ENCODE peak calls at places on chromosomes 1 and 21, in eight cellular contexts. P, A, O, E, Q, Z, X and Y are unnamed samples.

GRCh38 chr1:205244383-205244782 is 16.6 kb downstream of the TMCC2 start:
- DNase-seq in P (no peak), X (no peak), O (no peak), A (no peak), Z (no peak), E (no peak), Q (no peak), Y (no peak)

GRCh38 chr1:243902100-243902499 is 52.1 kb upstream of the AKT3 start:
- DNase-seq in E (no peak), P (no peak), X (peak), Q (no peak), O (no peak), A (no peak), Z (no peak), Y (no peak)

GRCh38 chr1:220880726-220881506 is 1.7 kb downstream of the HLX start:
- DNase-seq in O (peak), X (peak), Z (no peak), A (peak), E (peak), P (peak), Q (peak), Y (no peak)

GRCh38 chr1:79460773-79461436 is 454.4 kb upstream of the ADGRL4 start:
- DNase-seq in E (no peak), X (no peak), O (no peak), P (no peak), Q (no peak), Z (no peak), A (no peak), Y (peak)

GRCh38 chr1:3633344-3634058 is 8.7 kb downstream of the TPRG1L start:
- DNase-seq in P (no peak), Z (no peak), O (no peak), X (no peak), Q (no peak), A (no peak), E (no peak), Y (no peak)

GRCh38 chr1:202163281-202164270 is 3.2 kb upstream of the PTPN7 start:
- DNase-seq in Z (no peak), O (no peak), E (no peak), P (no peak), Q (no peak), A (peak), X (no peak), Y (no peak)

GRCh38 chr1:98387701-98388100 is 273.8 kb upstream of the SNX7 start:
- DNase-seq in A (no peak), Q (no peak), X (no peak), E (no peak), Z (no peak), O (no peak), P (no peak), Y (no peak)

GRCh38 chr1:99662581-99663208 is 16.8 kb downstream of the PALMD start:
- DNase-seq in O (peak), E (peak), A (no peak), Z (no peak), P (peak), Q (peak), X (peak), Y (no peak)

GRCh38 chr1:19651141-19651737 is 7.1 kb downstream of the NBL1 start:
- DNase-seq in A (peak), X (peak), O (peak), Q (peak), Z (no peak), P (no peak), E (no peak), Y (peak)

GRCh38 chr1:71919812-71920509 is 362.4 kb downstream of the NEGR1 start:
- DNase-seq in X (no peak), Q (no peak), A (no peak), E (no peak), O (no peak), Z (no peak), P (no peak), Y (no peak)

GRCh38 chr1:30378991-30379581 is 344.3 kb downstream of the MATN1 start:
- DNase-seq in A (peak), Q (peak), Z (no peak), P (no peak), X (no peak), E (no peak), O (peak), Y (no peak)

GRCh38 chr1:15264769-15265168 is 17.7 kb downstream of the FHAD1 start:
- DNase-seq in O (no peak), Q (no peak), X (no peak), P (no peak), A (no peak), E (no peak), Z (no peak), Y (no peak)

GRCh38 chr1:184982002-184982954 is 8.0 kb upstream of the NIBAN1 start:
- DNase-seq in P (peak), E (peak), A (peak), O (peak), Z (peak), X (peak), Q (peak), Y (peak)

GRCh38 chr1:21638531-21639341 is 30.4 kb downstream of the RAP1GAP start:
- DNase-seq in Z (peak), O (no peak), Q (peak), A (peak), P (peak), E (peak), X (peak), Y (no peak)

GRCh38 chr1:246066553-246066952 is 440.5 kb downstream of the SMYD3 start:
- DNase-seq in P (no peak), Q (no peak), Z (no peak), X (no peak), E (no peak), A (no peak), O (no peak), Y (no peak)

GRCh38 chr1:118101445-118101844 is 83.6 kb downstream of the SPAG17 start:
- DNase-seq in X (peak), P (no peak), A (no peak), Q (peak), Z (no peak), O (no peak), E (no peak), Y (no peak)

GRCh38 chr21:34519013-34519412 is 7.0 kb upstream of the KCNE1 start:
- DNase-seq in O (no peak), P (no peak), X (no peak), Z (no peak), E (no peak), A (no peak), Q (no peak), Y (no peak)

GRCh38 chr1:30043731-30044408 is 679.5 kb downstream of the MATN1 start:
- DNase-seq in A (no peak), Q (no peak), O (no peak), Z (no peak), X (no peak), P (no peak), E (no peak), Y (no peak)

GRCh38 chr1:30807318-30808066 is 49.9 kb upstream of the LAPTM5 start:
- DNase-seq in A (peak), P (no peak), Q (peak), Z (no peak), O (no peak), E (no peak), X (no peak), Y (no peak)

GRCh38 chr1:69976896-69977295 is 228.5 kb downstream of the LRRC40 start:
- DNase-seq in X (no peak), Q (peak), Z (no peak), E (no peak), O (no peak), A (no peak), P (no peak), Y (no peak)

GRCh38 chr1:193592325-193592724 is 405.9 kb upstream of the B3GALT2 start:
- DNase-seq in X (no peak), Z (no peak), O (no peak), Q (no peak), E (no peak), P (no peak), A (no peak), Y (peak)

GRCh38 chr1:1763657-1764621 is 14.3 kb downstream of the NADK start:
- DNase-seq in A (peak), Z (no peak), X (peak), O (no peak), E (peak), P (peak), Q (no peak), Y (no peak)
- TF ChIP-seq CTCF in A (peak), Z (no peak), X (peak), O (no peak), E (no peak), P (no peak), Q (no peak), Y (no peak)

GRCh38 chr1:197468581-197469175 is 200.6 kb downstream of the CRB1 start:
- DNase-seq in X (no peak), Q (no peak), Z (no peak), A (no peak), O (no peak), P (no peak), E (no peak), Y (no peak)

GRCh38 chr1:197465528-197466205 is 197.6 kb downstream of the CRB1 start:
- DNase-seq in P (no peak), Z (no peak), Q (no peak), X (no peak), A (no peak), E (no peak), O (no peak), Y (no peak)

GRCh38 chr1:197467881-197468280 is 199.8 kb downstream of the CRB1 start:
- DNase-seq in Q (peak), O (no peak), P (no peak), Z (no peak), E (no peak), A (no peak), X (no peak), Y (no peak)

GRCh38 chr1:197464039-197464438 is 196.0 kb downstream of the CRB1 start:
- DNase-seq in X (no peak), E (no peak), Z (no peak), P (no peak), Q (peak), A (peak), O (no peak), Y (no peak)

GRCh38 chr1:197466813-197467212 is 198.8 kb downstream of the CRB1 start:
- DNase-seq in A (no peak), Z (no peak), X (no peak), O (no peak), P (no peak), Q (no peak), E (no peak), Y (no peak)
- H3K4me3 ChIP-seq in A (no peak), Z (no peak), X (no peak), O (no peak), P (no peak), Q (no peak), E (no peak), Y (no peak)

GRCh38 chr1:92968138-92969032 is 7.1 kb upstream of the DIPK1A start:
- DNase-seq in X (peak), A (peak), Z (no peak), Q (no peak), P (no peak), E (no peak), O (no peak), Y (peak)
- TF ChIP-seq CTCF in X (peak), A (peak), Z (peak), Q (peak), P (no peak), E (peak), O (peak), Y (peak)

GRCh38 chr1:24186031-24186710 is 918 bp downstream of the IFNLR1 start:
- DNase-seq in X (peak), E (no peak), Q (no peak), Z (no peak), O (no peak), A (no peak), P (no peak), Y (no peak)
- H3K4me3 ChIP-seq in X (peak), E (no peak), Q (no peak), Z (peak), O (no peak), A (no peak), P (peak), Y (peak)

DNA sequence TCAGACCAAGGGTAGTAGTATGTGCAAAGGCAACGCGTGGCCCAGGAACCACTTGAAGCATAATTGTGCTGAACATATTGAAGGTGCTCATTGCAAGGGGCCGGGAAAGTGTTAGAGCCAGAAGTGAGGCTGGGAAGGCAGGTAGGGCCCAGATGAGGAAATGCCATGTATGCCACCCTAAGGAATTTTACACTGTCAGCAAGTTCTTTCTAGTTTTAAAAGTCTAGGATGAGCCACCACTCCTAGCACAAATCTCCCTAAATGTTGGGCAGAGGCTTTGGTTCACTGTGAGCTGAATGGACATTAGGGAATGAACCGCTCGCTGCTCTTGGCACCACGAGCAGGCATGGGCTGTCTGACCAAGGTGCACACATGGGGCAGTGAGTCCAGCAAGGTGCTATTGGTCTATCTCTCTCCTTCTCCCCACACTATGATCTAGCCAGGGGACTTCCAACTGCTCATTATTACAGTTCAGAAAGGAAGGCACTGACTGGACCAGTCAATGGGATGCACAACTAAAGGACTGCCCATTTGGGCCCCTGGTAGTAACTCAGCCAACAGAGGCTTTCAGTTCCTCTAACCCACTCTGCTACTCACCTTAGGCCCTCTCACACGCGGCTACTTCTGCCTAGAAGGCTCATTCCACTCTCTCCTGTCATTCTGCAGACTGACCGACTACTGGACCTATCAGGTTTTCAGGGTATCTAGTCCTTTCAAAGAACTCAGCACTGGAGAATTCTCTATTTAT is 2.0 kb downstream of the KANK4 start:
- DNase-seq in E (no peak), O (no peak), Q (no peak), A (no peak), Z (no peak), P (no peak), X (no peak), Y (no peak)
- TF ChIP-seq CTCF in E (no peak), O (no peak), Q (no peak), A (no peak), Z (no peak), P (no peak), X (no peak), Y (no peak)